ENCODE peak calls at places on chromosomes 1 and 21, in nine cellular contexts. One of them, this sample, is unnamed.

GRCh38 chr21:38470762-38471161 is 27.5 kb downstream of the ERG start:
- DNase-seq in fibroblast of pulmonary artery: peak
- DNase-seq in AG04450: no peak
- DNase-seq in tibial nerve: no peak
- DNase-seq in G401: no peak
- DNase-seq in SK-MEL-5: no peak
- DNase-seq in T-helper 17 cell: no peak
- DNase-seq in stimulated activated CD4-positive, alpha-beta T cell treated with anti-CD3 and anti-CD28 coated beads, TNF-alpha, amount 100 ng/mL, for 48 hours: no peak
- DNase-seq in skeletal muscle cell: peak
- DNase-seq in this sample: no peak

GRCh38 chr1:230147253-230148193 is 80.5 kb downstream of the GALNT2 start:
- DNase-seq in SK-MEL-5: no peak
- DNase-seq in skeletal muscle cell: no peak
- DNase-seq in G401: no peak
- DNase-seq in T-helper 17 cell: no peak
- DNase-seq in fibroblast of pulmonary artery: no peak
- DNase-seq in AG04450: no peak
- DNase-seq in tibial nerve: no peak
- DNase-seq in stimulated activated CD4-positive, alpha-beta T cell treated with anti-CD3 and anti-CD28 coated beads, TNF-alpha, amount 100 ng/mL, for 48 hours: no peak
- DNase-seq in this sample: no peak

GRCh38 chr1:155307247-155307740 is 1.4 kb upstream of the FDPS start:
- DNase-seq in T-helper 17 cell: no peak
- DNase-seq in G401: peak
- DNase-seq in SK-MEL-5: peak
- DNase-seq in stimulated activated CD4-positive, alpha-beta T cell treated with anti-CD3 and anti-CD28 coated beads, TNF-alpha, amount 100 ng/mL, for 48 hours: no peak
- DNase-seq in AG04450: no peak
- DNase-seq in skeletal muscle cell: no peak
- DNase-seq in tibial nerve: no peak
- DNase-seq in fibroblast of pulmonary artery: peak
- DNase-seq in this sample: no peak

GRCh38 chr1:217067642-217068041 is 344.4 kb upstream of the ESRRG start:
- DNase-seq in fibroblast of pulmonary artery: no peak
- DNase-seq in stimulated activated CD4-positive, alpha-beta T cell treated with anti-CD3 and anti-CD28 coated beads, TNF-alpha, amount 100 ng/mL, for 48 hours: no peak
- DNase-seq in G401: no peak
- DNase-seq in T-helper 17 cell: no peak
- DNase-seq in skeletal muscle cell: peak
- DNase-seq in SK-MEL-5: no peak
- DNase-seq in AG04450: no peak
- DNase-seq in tibial nerve: no peak
- DNase-seq in this sample: no peak

GRCh38 chr1:108591471-108591870 is 31.6 kb downstream of the EEIG2 start:
- DNase-seq in SK-MEL-5: no peak
- DNase-seq in G401: no peak
- DNase-seq in T-helper 17 cell: no peak
- DNase-seq in stimulated activated CD4-positive, alpha-beta T cell treated with anti-CD3 and anti-CD28 coated beads, TNF-alpha, amount 100 ng/mL, for 48 hours: no peak
- DNase-seq in fibroblast of pulmonary artery: no peak
- DNase-seq in tibial nerve: no peak
- DNase-seq in skeletal muscle cell: no peak
- DNase-seq in AG04450: no peak
- DNase-seq in this sample: no peak

GRCh38 chr1:53069663-53070327 is 7.8 kb downstream of the PODN start:
- DNase-seq in fibroblast of pulmonary artery: no peak
- DNase-seq in skeletal muscle cell: no peak
- DNase-seq in G401: no peak
- DNase-seq in AG04450: no peak
- DNase-seq in stimulated activated CD4-positive, alpha-beta T cell treated with anti-CD3 and anti-CD28 coated beads, TNF-alpha, amount 100 ng/mL, for 48 hours: no peak
- DNase-seq in T-helper 17 cell: no peak
- DNase-seq in tibial nerve: no peak
- DNase-seq in SK-MEL-5: no peak
- DNase-seq in this sample: no peak

GRCh38 chr21:45492765-45493164 is 49.5 kb downstream of the SLC19A1 start:
- DNase-seq in T-helper 17 cell: no peak
- DNase-seq in tibial nerve: no peak
- DNase-seq in SK-MEL-5: no peak
- DNase-seq in fibroblast of pulmonary artery: no peak
- DNase-seq in G401: no peak
- DNase-seq in skeletal muscle cell: no peak
- DNase-seq in AG04450: no peak
- DNase-seq in stimulated activated CD4-positive, alpha-beta T cell treated with anti-CD3 and anti-CD28 coated beads, TNF-alpha, amount 100 ng/mL, for 48 hours: no peak
- DNase-seq in this sample: no peak

GRCh38 chr1:235313931-235314678 is 13.9 kb downstream of the ARID4B start:
- DNase-seq in tibial nerve: no peak
- DNase-seq in stimulated activated CD4-positive, alpha-beta T cell treated with anti-CD3 and anti-CD28 coated beads, TNF-alpha, amount 100 ng/mL, for 48 hours: no peak
- DNase-seq in SK-MEL-5: no peak
- DNase-seq in T-helper 17 cell: no peak
- DNase-seq in skeletal muscle cell: no peak
- DNase-seq in G401: no peak
- DNase-seq in fibroblast of pulmonary artery: no peak
- DNase-seq in AG04450: no peak
- DNase-seq in this sample: no peak

GRCh38 chr1:21663251-21663950 is 5.8 kb downstream of the RAP1GAP start:
- DNase-seq in SK-MEL-5: no peak
- DNase-seq in skeletal muscle cell: no peak
- DNase-seq in fibroblast of pulmonary artery: no peak
- DNase-seq in T-helper 17 cell: no peak
- DNase-seq in AG04450: no peak
- DNase-seq in tibial nerve: no peak
- DNase-seq in stimulated activated CD4-positive, alpha-beta T cell treated with anti-CD3 and anti-CD28 coated beads, TNF-alpha, amount 100 ng/mL, for 48 hours: no peak
- DNase-seq in G401: no peak
- DNase-seq in this sample: no peak

GRCh38 chr1:54518489-54518888 is 29.5 kb upstream of the ACOT11 start:
- DNase-seq in tibial nerve: no peak
- DNase-seq in G401: no peak
- DNase-seq in skeletal muscle cell: no peak
- DNase-seq in SK-MEL-5: no peak
- DNase-seq in T-helper 17 cell: no peak
- DNase-seq in stimulated activated CD4-positive, alpha-beta T cell treated with anti-CD3 and anti-CD28 coated beads, TNF-alpha, amount 100 ng/mL, for 48 hours: no peak
- DNase-seq in AG04450: no peak
- DNase-seq in fibroblast of pulmonary artery: no peak
- DNase-seq in this sample: no peak

This sample was measured in AG04449.